ENCODE peak calls at places on chromosomes 5 and 9, in eight cellular contexts. U is RCC 7860, J is osteocyte, H is NCI-H774, G is RPMI7951, Z is IMR-90, Q is NCI-H1092 treated with DMSO at 0.1 percent for 48 hours, A is pons. E is an unnamed sample.

GRCh38 chr5:58972301-58972700 is 389.4 kb downstream of the RAB3C start:
- DNase-seq in G (peak; percentile 26), H (no peak), J (no peak), U (no peak), Z (peak; percentile 3), Q (no peak), A (no peak), E (no peak)

GRCh38 chr9:93127395-93127911 is 6.6 kb downstream of the NINJ1 start:
- DNase-seq in J (no peak), H (no peak), G (no peak), A (peak; percentile 53), Q (no peak), U (no peak), Z (no peak), E (no peak)

GRCh38 chr5:134409321-134409720 is 2.4 kb downstream of the CDKN2AIPNL start:
- DNase-seq in H (no peak), Z (no peak), J (no peak), U (no peak), A (no peak), G (no peak), Q (no peak), E (no peak)

GRCh38 chr5:24365406-24365805 is 279.4 kb downstream of the CDH10 start:
- DNase-seq in A (no peak), Q (no peak), G (no peak), Z (no peak), J (peak; percentile 60), H (no peak), U (no peak), E (no peak)

GRCh38 chr5:177362871-177363507 is 5.3 kb downstream of the RGS14 start:
- DNase-seq in Q (peak; percentile 7), Z (no peak), A (no peak), G (peak; percentile 40), U (no peak), H (peak; percentile 46), J (no peak), E (peak; percentile 65)

GRCh38 chr5:89584339-89584956 is 701.5 kb upstream of the MEF2C start:
- DNase-seq in G (peak; percentile 53), A (no peak), U (peak; percentile 51), J (no peak), H (no peak), Q (no peak), Z (peak; percentile 52), E (no peak)

GRCh38 chr5:172881691-172882370 is 47.8 kb downstream of the ERGIC1 start:
- DNase-seq in J (no peak), U (peak; percentile 99), A (peak; percentile 61), H (no peak), G (peak; percentile 83), Z (peak; percentile 86), Q (no peak), E (no peak)

GRCh38 chr9:110835404-110835803 is 166.8 kb downstream of the MUSK start:
- DNase-seq in A (no peak), Z (peak; percentile 91), J (no peak), G (peak; percentile 89), H (no peak), U (peak; percentile 93), Q (no peak), E (no peak)

GRCh38 chr9:76371901-76372300 is 22.3 kb downstream of the RFK start:
- DNase-seq in H (no peak), Z (peak; percentile 65), A (no peak), Q (no peak), J (no peak), G (no peak), U (peak; percentile 18), E (no peak)

GRCh38 chr9:124684140-124684539 is 87.0 kb downstream of the NR6A1 start:
- DNase-seq in U (no peak), Q (no peak), H (no peak), G (no peak), J (no peak), A (no peak), Z (no peak), E (no peak)

E was measured in effector CD8-positive, alpha-beta T cell.